ENCODE peak calls at places on chromosomes 11 and 22, in ten cellular contexts. One of them, this sample, is unnamed.

GRCh38 chr11:111376453-111376871 is 2.6 kb downstream of the POU2AF1 start:
- DNase-seq in left lung: no peak
- DNase-seq in HFFc6: no peak
- DNase-seq in activated CD4-positive, alpha-beta T cell treated with anti-CD3 and anti-CD28 coated beads for 24 hours: no peak
- DNase-seq in bronchial epithelial cell: peak
- DNase-seq in osteocyte: no peak
- DNase-seq in NCI-H460: no peak
- DNase-seq in transverse colon: no peak
- DNase-seq in T-helper 9 cell: no peak
- DNase-seq in CD8-positive, alpha-beta memory T cell: no peak
- DNase-seq in this sample: no peak

GRCh38 chr11:129852125-129852740 is 36.6 kb downstream of the TMEM45B start:
- DNase-seq in HFFc6: no peak
- DNase-seq in transverse colon: no peak
- DNase-seq in left lung: no peak
- DNase-seq in osteocyte: no peak
- DNase-seq in T-helper 9 cell: no peak
- DNase-seq in activated CD4-positive, alpha-beta T cell treated with anti-CD3 and anti-CD28 coated beads for 24 hours: no peak
- DNase-seq in NCI-H460: no peak
- DNase-seq in CD8-positive, alpha-beta memory T cell: no peak
- DNase-seq in bronchial epithelial cell: peak
- DNase-seq in this sample: no peak

GRCh38 chr22:49724893-49725489 is 102.7 kb downstream of the BRD1 start:
- DNase-seq in left lung: peak
- DNase-seq in HFFc6: no peak
- DNase-seq in transverse colon: peak
- DNase-seq in T-helper 9 cell: peak
- DNase-seq in activated CD4-positive, alpha-beta T cell treated with anti-CD3 and anti-CD28 coated beads for 24 hours: peak
- DNase-seq in osteocyte: peak
- DNase-seq in bronchial epithelial cell: no peak
- DNase-seq in CD8-positive, alpha-beta memory T cell: peak
- DNase-seq in NCI-H460: peak
- DNase-seq in this sample: peak

GRCh38 chr11:66592457-66593302 is at the start of the genes CCDC87 and CCS:
- DNase-seq in T-helper 9 cell: peak
- DNase-seq in transverse colon: peak
- DNase-seq in NCI-H460: peak
- DNase-seq in HFFc6: peak
- DNase-seq in left lung: peak
- DNase-seq in osteocyte: peak
- DNase-seq in activated CD4-positive, alpha-beta T cell treated with anti-CD3 and anti-CD28 coated beads for 24 hours: peak
- DNase-seq in bronchial epithelial cell: peak
- DNase-seq in CD8-positive, alpha-beta memory T cell: peak
- DNase-seq in this sample: peak

GRCh38 chr11:70332567-70332966 is 62.1 kb downstream of the PPFIA1 start:
- DNase-seq in NCI-H460: no peak
- DNase-seq in osteocyte: no peak
- DNase-seq in left lung: no peak
- DNase-seq in bronchial epithelial cell: no peak
- DNase-seq in CD8-positive, alpha-beta memory T cell: no peak
- DNase-seq in T-helper 9 cell: no peak
- DNase-seq in activated CD4-positive, alpha-beta T cell treated with anti-CD3 and anti-CD28 coated beads for 24 hours: no peak
- DNase-seq in HFFc6: no peak
- DNase-seq in transverse colon: no peak
- DNase-seq in this sample: no peak

GRCh38 chr11:12159351-12160099 is 49.1 kb downstream of the MICAL2 start:
- DNase-seq in left lung: no peak
- DNase-seq in T-helper 9 cell: no peak
- DNase-seq in NCI-H460: no peak
- DNase-seq in HFFc6: peak
- DNase-seq in bronchial epithelial cell: peak
- DNase-seq in CD8-positive, alpha-beta memory T cell: no peak
- DNase-seq in transverse colon: no peak
- DNase-seq in activated CD4-positive, alpha-beta T cell treated with anti-CD3 and anti-CD28 coated beads for 24 hours: no peak
- DNase-seq in osteocyte: no peak
- DNase-seq in this sample: no peak

GRCh38 chr11:94303884-94304459 is 408 bp upstream of the IZUMO1R start:
- DNase-seq in transverse colon: no peak
- DNase-seq in T-helper 9 cell: no peak
- DNase-seq in HFFc6: no peak
- DNase-seq in CD8-positive, alpha-beta memory T cell: no peak
- DNase-seq in NCI-H460: no peak
- DNase-seq in osteocyte: no peak
- DNase-seq in bronchial epithelial cell: no peak
- DNase-seq in left lung: no peak
- DNase-seq in activated CD4-positive, alpha-beta T cell treated with anti-CD3 and anti-CD28 coated beads for 24 hours: no peak
- DNase-seq in this sample: no peak

GRCh38 chr11:34269031-34269430 is 88.8 kb downstream of the ABTB2 start:
- DNase-seq in NCI-H460: no peak
- DNase-seq in bronchial epithelial cell: no peak
- DNase-seq in CD8-positive, alpha-beta memory T cell: no peak
- DNase-seq in activated CD4-positive, alpha-beta T cell treated with anti-CD3 and anti-CD28 coated beads for 24 hours: no peak
- DNase-seq in T-helper 9 cell: no peak
- DNase-seq in HFFc6: no peak
- DNase-seq in osteocyte: no peak
- DNase-seq in transverse colon: no peak
- DNase-seq in left lung: no peak
- DNase-seq in this sample: no peak

GRCh38 chr11:13717331-13717730 is 48.9 kb downstream of the FAR1 start:
- DNase-seq in CD8-positive, alpha-beta memory T cell: no peak
- DNase-seq in bronchial epithelial cell: peak
- DNase-seq in osteocyte: no peak
- DNase-seq in transverse colon: no peak
- DNase-seq in T-helper 9 cell: no peak
- DNase-seq in HFFc6: peak
- DNase-seq in activated CD4-positive, alpha-beta T cell treated with anti-CD3 and anti-CD28 coated beads for 24 hours: no peak
- DNase-seq in NCI-H460: no peak
- DNase-seq in left lung: no peak
- DNase-seq in this sample: no peak

GRCh38 chr11:102288745-102289083 is 28.6 kb upstream of the BIRC3 start:
- DNase-seq in NCI-H460: no peak
- DNase-seq in bronchial epithelial cell: no peak
- DNase-seq in osteocyte: no peak
- DNase-seq in activated CD4-positive, alpha-beta T cell treated with anti-CD3 and anti-CD28 coated beads for 24 hours: no peak
- DNase-seq in transverse colon: no peak
- DNase-seq in T-helper 9 cell: no peak
- DNase-seq in HFFc6: no peak
- DNase-seq in CD8-positive, alpha-beta memory T cell: no peak
- DNase-seq in left lung: no peak
- DNase-seq in this sample: no peak

This sample was measured in mucosa of descending colon.